ENCODE peak calls at places on chromosomes 16 and 17, in four cellular contexts. D is cardiac fibroblast, R is stomach, Q is neural progenitor cell. X is an unnamed sample.

GRCh38 chr17:33292184-33292980 is 713 bp downstream of the ASIC2 start:
- DNase-seq in D (peak; percentile 27), R (no peak), Q (peak; percentile 79), X (peak; percentile 31)

GRCh38 chr16:47018223-47018891 is 44.9 kb upstream of the DNAJA2 start:
- DNase-seq in D (peak; percentile 18), R (peak; percentile 72), Q (peak; percentile 73), X (peak; percentile 5)

GRCh38 chr16:66858740-66859396 is 14.7 kb downstream of the CA7 start:
- DNase-seq in D (peak; percentile 53), R (peak; percentile 48), Q (no peak), X (peak; percentile 52)

GRCh38 chr17:48246623-48247022 is 139.1 kb downstream of the SNX11 start:
- DNase-seq in D (peak; percentile 18), R (no peak), Q (no peak), X (peak; percentile 59)

GRCh38 chr17:31695456-31696090 is 163.5 kb downstream of the COPRS start:
- DNase-seq in D (peak; percentile 39), R (no peak), Q (no peak), X (peak; percentile 36)

GRCh38 chr16:743794-744500 is 3.1 kb upstream of the CIAO3 start:
- DNase-seq in D (no peak), R (no peak), Q (no peak), X (no peak)

GRCh38 chr17:2087597-2088211 is 32.8 kb downstream of the HIC1 start:
- DNase-seq in D (peak; percentile 53), R (no peak), Q (no peak), X (peak; percentile 50)

GRCh38 chr16:86050591-86051375 is 151.8 kb downstream of the IRF8 start:
- DNase-seq in D (no peak), R (no peak), Q (no peak), X (no peak)

GRCh38 chr16:57301126-57301817 is 16.8 kb upstream of the PLLP start:
- DNase-seq in D (no peak), R (no peak), Q (no peak), X (no peak)

GRCh38 chr16:82990155-82990554 is 363.4 kb downstream of the CDH13 start:
- DNase-seq in D (peak; percentile 69), R (no peak), Q (no peak), X (peak; percentile 74)

GRCh38 chr17:27333410-27333980 is 39.6 kb downstream of the WSB1 start:
- DNase-seq in D (no peak), R (no peak), Q (no peak), X (no peak)

GRCh38 chr17:63099420-63099819 is 133.4 kb downstream of the TANC2 start:
- DNase-seq in D (no peak), R (no peak), Q (no peak), X (no peak)

GRCh38 chr16:67029249-67030096 is 524 bp downstream of the CBFB start:
- DNase-seq in D (peak; percentile 52), R (peak; percentile 66), Q (peak; percentile 68), X (peak; percentile 36)

GRCh38 chr16:49608801-49609200 is 235.2 kb downstream of the C16orf78 start:
- DNase-seq in D (peak; percentile 74), R (no peak), Q (peak; percentile 53), X (peak; percentile 58)

GRCh38 chr17:28928061-28928460 is 23.3 kb downstream of the PHF12 start:
- DNase-seq in D (peak; percentile 70), R (no peak), Q (no peak), X (peak; percentile 54)

GRCh38 chr17:78839762-78840529 is 668 bp downstream of the USP36 start:
- DNase-seq in D (peak; percentile 61), R (peak; percentile 51), Q (peak; percentile 52), X (peak; percentile 55)

GRCh38 chr16:57146735-57147134 is 39.1 kb downstream of the PSME3IP1 start:
- DNase-seq in D (no peak), R (no peak), Q (peak; percentile 49), X (no peak)

GRCh38 chr17:80559688-80560290 is 15.2 kb downstream of the RPTOR start:
- DNase-seq in D (peak; percentile 95), R (no peak), Q (no peak), X (peak; percentile 93)

GRCh38 chr16:67145746-67146145 is 5.1 kb downstream of the B3GNT9 start:
- DNase-seq in D (no peak), R (no peak), Q (no peak), X (no peak)

GRCh38 chr16:8621572-8622314 is at the start of gene METTL22:
- DNase-seq in D (peak; percentile 86), R (peak; percentile 95), Q (peak; percentile 96), X (peak; percentile 51)

GRCh38 chr17:59349178-59349577 is 17.7 kb downstream of the YPEL2 start:
- DNase-seq in D (no peak), R (no peak), Q (no peak), X (no peak)

GRCh38 chr16:57480127-57480753 is 6.1 kb downstream of the DOK4 start:
- DNase-seq in D (peak; percentile 75), R (peak; percentile 92), Q (no peak), X (peak; percentile 44)

GRCh38 chr17:78805301-78805700 is 23.2 kb upstream of the CYTH1 start:
- DNase-seq in D (no peak), R (peak; percentile 33), Q (no peak), X (no peak)

GRCh38 chr17:15907290-15907689 is 37.6 kb upstream of the ADORA2B start:
- DNase-seq in D (no peak), R (no peak), Q (no peak), X (no peak)

GRCh38 chr16:24988593-24989338 is 26.4 kb downstream of the ARHGAP17 start:
- DNase-seq in D (peak; percentile 79), R (peak; percentile 40), Q (no peak), X (peak; percentile 82)

GRCh38 chr17:50872710-50873424 is 6.7 kb upstream of the TOB1 start:
- DNase-seq in D (peak; percentile 67), R (peak; percentile 48), Q (no peak), X (peak; percentile 56)

GRCh38 chr17:18191967-18192366 is 8.3 kb downstream of the ALKBH5 start:
- DNase-seq in D (peak; percentile 7), R (no peak), Q (no peak), X (no peak)

GRCh38 chr17:66799839-66800537 is 34.9 kb upstream of the CACNG5 start:
- DNase-seq in D (no peak), R (no peak), Q (no peak), X (no peak)

GRCh38 chr17:16491131-16491702 is 776 bp downstream of the LRRC75A start:
- DNase-seq in D (no peak), R (peak; percentile 28), Q (peak; percentile 50), X (no peak)

GRCh38 chr16:16032271-16032979 is 83.0 kb downstream of the ABCC1 start:
- DNase-seq in D (no peak), R (no peak), Q (no peak), X (peak; percentile 28)

GRCh38 chr16:50282010-50282538 is 15.7 kb downstream of the ADCY7 start:
- DNase-seq in D (peak; percentile 22), R (peak; percentile 69), Q (no peak), X (peak; percentile 64)

GRCh38 chr17:70905796-70906195 is 736.5 kb downstream of the KCNJ2 start:
- DNase-seq in D (peak; percentile 100), R (no peak), Q (no peak), X (peak; percentile 100)

GRCh38 chr17:76139801-76140660 is 1.0 kb downstream of the FOXJ1 start:
- DNase-seq in D (no peak), R (no peak), Q (peak; percentile 53), X (no peak)